ENCODE peak calls at places on chromosomes 2 and 18, in ten cellular contexts. N is tibial nerve; E is brain microvascular endothelial cell; G is ovary; R is GM23338; C is upper lobe of right lung; V is vagina; K is esophagus squamous epithelium; S is CD8-positive, alpha-beta T cell; M is PC-9. Y is an unnamed sample.

GRCh38 chr2:119650971-119651370 is 28.0 kb upstream of the TMEM177 start:
- DNase-seq in N (no peak), E (no peak), G (no peak), R (no peak), C (no peak), V (no peak), K (no peak), S (no peak), M (no peak), Y (no peak)

GRCh38 chr2:18559531-18559930 is 922 bp downstream of the RDH14 start:
- DNase-seq in N (no peak), E (no peak), G (no peak), R (no peak), C (no peak), V (no peak), K (no peak), S (no peak), M (no peak), Y (no peak)

GRCh38 chr2:158498749-158499136 is 42.0 kb downstream of the PKP4 start:
- DNase-seq in N (no peak), E (no peak), G (no peak), R (no peak), C (no peak), V (no peak), K (no peak), S (no peak), M (no peak), Y (no peak)

GRCh38 chr2:118851650-118852049 is 4.2 kb upstream of the EN1 start:
- DNase-seq in N (no peak), E (no peak), G (no peak), R (peak), C (no peak), V (no peak), K (no peak), S (no peak), M (no peak), Y (no peak)

GRCh38 chr2:203720922-203721672 is 14.7 kb downstream of the CD28 start:
- DNase-seq in N (no peak), E (no peak), G (no peak), R (peak), C (no peak), V (no peak), K (no peak), S (no peak), M (no peak), Y (no peak)

GRCh38 chr2:173028671-173029070 is 47.0 kb upstream of the MAP3K20 start:
- DNase-seq in N (no peak), E (no peak), G (no peak), R (no peak), C (no peak), V (no peak), K (no peak), S (no peak), M (no peak), Y (no peak)

GRCh38 chr2:240458900-240459391 is 23.5 kb downstream of the GPC1 start:
- DNase-seq in N (no peak), E (no peak), G (no peak), R (no peak), C (no peak), V (no peak), K (no peak), S (no peak), M (no peak), Y (no peak)

GRCh38 chr2:128638741-128639477 is 320.2 kb upstream of the HS6ST1 start:
- DNase-seq in N (no peak), E (peak), G (no peak), R (peak), C (no peak), V (no peak), K (no peak), S (no peak), M (peak), Y (peak)

GRCh38 chr2:69943000-69943840 is 18.2 kb downstream of the ASPRV1 start:
- DNase-seq in N (no peak), E (no peak), G (no peak), R (no peak), C (no peak), V (peak), K (no peak), S (no peak), M (no peak), Y (no peak)

GRCh38 chr2:54859997-54860701 is 136.7 kb downstream of the EML6 start:
- DNase-seq in N (no peak), E (peak), G (no peak), R (no peak), C (no peak), V (no peak), K (no peak), S (no peak), M (no peak), Y (no peak)

GRCh38 chr2:110773470-110773921 is 41.1 kb downstream of the ACOXL start:
- DNase-seq in N (no peak), E (no peak), G (no peak), R (no peak), C (no peak), V (no peak), K (no peak), S (no peak), M (no peak), Y (peak)

GRCh38 chr18:50034029-50034428 is 160.9 kb downstream of the MYO5B start:
- DNase-seq in N (no peak), E (no peak), G (no peak), R (no peak), C (no peak), V (no peak), K (no peak), S (no peak), M (no peak), Y (no peak)

GRCh38 chr18:43271593-43272432 is 5.5 kb downstream of the SYT4 start:
- DNase-seq in N (peak), E (peak), G (no peak), R (peak), C (no peak), V (no peak), K (no peak), S (no peak), M (no peak), Y (no peak)

GRCh38 chr2:150676747-150677382 is 189.4 kb upstream of the RND3 start:
- DNase-seq in N (no peak), E (no peak), G (no peak), R (no peak), C (no peak), V (no peak), K (no peak), S (no peak), M (no peak), Y (no peak)

GRCh38 chr2:26164641-26165211 is 8.2 kb upstream of the GAREM2 start:
- DNase-seq in N (no peak), E (no peak), G (no peak), R (no peak), C (peak), V (no peak), K (no peak), S (no peak), M (no peak), Y (no peak)

GRCh38 chr2:86223682-86224560 is 24.7 kb downstream of the MRPL35 start:
- DNase-seq in N (no peak), E (no peak), G (no peak), R (no peak), C (no peak), V (no peak), K (no peak), S (no peak), M (no peak), Y (no peak)

DNA sequence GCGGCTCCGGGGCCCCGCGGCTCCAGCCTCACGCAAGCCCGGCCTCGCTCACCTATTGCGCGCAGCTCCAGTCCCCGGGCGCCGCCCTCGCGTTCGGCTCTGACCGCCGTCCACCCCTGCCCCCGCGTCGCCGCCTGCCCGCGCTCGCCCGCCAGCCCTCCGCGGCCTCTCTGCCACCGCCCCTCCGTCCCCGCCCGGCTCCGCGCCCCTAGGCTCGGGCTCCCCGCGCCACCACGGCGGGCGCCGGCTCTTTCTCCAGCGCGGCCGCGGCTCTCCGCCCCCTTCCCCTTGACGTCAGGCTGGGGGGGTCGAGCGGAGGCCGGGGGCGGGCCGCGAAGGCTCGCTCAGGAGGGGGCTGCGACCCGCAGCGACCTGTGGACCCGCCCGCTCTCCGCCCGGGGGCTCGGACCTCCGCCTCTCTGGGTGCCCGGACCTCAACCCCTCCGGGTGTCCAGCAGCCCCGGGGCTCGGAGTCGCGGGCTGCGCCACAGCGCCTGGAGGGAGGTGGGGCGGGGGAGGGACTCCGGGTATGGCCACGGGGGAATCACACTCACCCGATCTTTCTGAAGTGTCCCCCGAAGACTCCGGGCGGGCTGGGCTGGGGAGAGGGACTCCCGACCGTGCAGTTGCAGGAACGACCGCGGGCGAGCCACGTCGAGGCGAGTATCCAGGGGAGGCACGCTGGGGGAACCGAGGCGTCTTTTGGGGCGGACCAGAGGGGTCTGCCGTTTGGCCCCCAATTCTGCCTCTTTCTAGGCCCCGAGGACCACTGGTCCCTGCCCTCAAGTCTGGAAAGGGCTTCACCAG is at the start of gene SEMA4C:
- DNase-seq in N (peak), E (no peak), G (peak), R (peak), C (peak), V (no peak), K (no peak), S (peak), M (no peak), Y (peak)
- H3K4me3 ChIP-seq in N (peak), E (peak), G (peak), R (peak), C (peak), V (peak), K (peak), S (peak), M (peak), Y (peak)

GRCh38 chr2:231720971-231721640 is 12.8 kb downstream of the PTMA start:
- DNase-seq in N (no peak), E (no peak), G (no peak), R (no peak), C (no peak), V (no peak), K (no peak), S (no peak), M (no peak), Y (peak)
- TF ChIP-seq CTCF in N (no peak), E (no peak), G (no peak), R (no peak), C (no peak), V (no peak), K (no peak), S (no peak), M (no peak), Y (no peak)

DNA sequence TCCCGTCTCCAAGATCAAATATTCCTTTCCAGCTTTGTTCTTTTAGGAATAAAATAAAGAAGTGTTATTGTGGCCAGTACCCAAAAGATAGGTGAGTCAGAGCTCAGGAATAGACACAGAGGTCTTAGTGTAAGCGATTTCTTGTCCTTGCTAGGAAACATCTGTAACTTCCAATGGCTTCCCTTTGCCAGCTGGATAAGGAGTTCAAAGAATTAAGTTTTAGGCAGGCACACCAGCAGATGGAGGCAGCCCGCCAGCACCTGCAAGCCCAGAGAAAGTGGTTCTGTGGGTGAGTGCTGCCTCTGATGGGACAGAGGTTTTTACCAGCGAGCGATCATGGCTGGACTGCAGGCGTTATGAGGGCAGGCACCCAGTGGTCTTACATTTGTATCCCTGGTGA is 125.4 kb downstream of the MGAT5 start:
- DNase-seq in N (no peak), E (no peak), G (peak), R (no peak), C (no peak), V (no peak), K (no peak), S (no peak), M (no peak), Y (no peak)
- H3K27ac ChIP-seq in N (no peak), E (no peak), G (no peak), R (no peak), C (no peak), V (no peak), K (no peak), S (no peak), M (no peak), Y (no peak)

DNA sequence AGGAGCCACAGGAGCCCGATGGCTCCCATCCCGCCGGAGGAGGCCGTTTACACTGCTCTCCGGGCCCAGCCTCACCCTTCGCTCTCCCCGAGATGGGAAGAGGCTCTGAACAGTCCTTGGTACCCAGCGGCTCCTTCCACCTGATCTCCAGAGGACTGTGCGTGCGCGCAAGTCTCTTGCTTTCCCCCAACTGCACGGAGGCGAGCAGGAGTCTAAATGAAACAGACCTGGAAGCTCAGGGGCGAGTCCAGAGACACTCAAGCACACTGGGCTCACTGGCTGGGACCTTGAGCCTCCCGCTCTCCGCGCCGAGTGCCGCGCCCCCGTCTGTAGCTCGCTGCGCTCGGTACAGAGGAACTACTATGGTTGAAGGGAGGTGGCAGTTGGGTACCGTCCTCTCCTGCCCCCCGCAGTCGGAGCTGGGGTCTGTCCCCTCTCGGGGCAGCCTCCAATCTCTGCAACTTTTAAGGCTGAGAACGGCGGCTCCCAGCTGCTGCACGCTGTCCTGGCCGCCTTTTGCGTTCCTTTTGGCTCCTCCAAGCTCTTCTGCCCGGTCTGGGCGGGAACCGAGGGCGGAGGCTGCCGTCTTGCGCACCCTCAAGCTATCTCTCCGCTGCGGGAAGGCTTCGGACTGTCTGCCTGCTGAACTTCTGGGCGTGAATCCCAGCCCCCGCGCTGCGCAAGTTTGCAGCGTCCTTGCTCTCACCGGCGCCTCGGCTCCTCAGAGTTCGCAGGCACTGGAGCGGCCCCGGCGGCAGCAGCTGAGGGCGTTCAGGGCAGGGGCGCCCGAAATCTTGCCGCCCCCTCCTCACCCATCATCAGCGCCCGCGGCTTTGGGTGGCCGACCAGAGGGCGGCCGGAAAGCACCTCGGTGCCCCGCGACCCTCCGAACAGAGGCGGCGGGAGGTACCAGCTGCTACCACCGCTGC is 491 bp downstream of the ALK start:
- DNase-seq in N (no peak), E (no peak), G (peak), R (peak), C (no peak), V (no peak), K (no peak), S (no peak), M (no peak), Y (no peak)
- H3K4me3 ChIP-seq in N (peak), E (peak), G (peak), R (peak), C (peak), V (peak), K (peak), S (peak), M (no peak), Y (peak)

DNA sequence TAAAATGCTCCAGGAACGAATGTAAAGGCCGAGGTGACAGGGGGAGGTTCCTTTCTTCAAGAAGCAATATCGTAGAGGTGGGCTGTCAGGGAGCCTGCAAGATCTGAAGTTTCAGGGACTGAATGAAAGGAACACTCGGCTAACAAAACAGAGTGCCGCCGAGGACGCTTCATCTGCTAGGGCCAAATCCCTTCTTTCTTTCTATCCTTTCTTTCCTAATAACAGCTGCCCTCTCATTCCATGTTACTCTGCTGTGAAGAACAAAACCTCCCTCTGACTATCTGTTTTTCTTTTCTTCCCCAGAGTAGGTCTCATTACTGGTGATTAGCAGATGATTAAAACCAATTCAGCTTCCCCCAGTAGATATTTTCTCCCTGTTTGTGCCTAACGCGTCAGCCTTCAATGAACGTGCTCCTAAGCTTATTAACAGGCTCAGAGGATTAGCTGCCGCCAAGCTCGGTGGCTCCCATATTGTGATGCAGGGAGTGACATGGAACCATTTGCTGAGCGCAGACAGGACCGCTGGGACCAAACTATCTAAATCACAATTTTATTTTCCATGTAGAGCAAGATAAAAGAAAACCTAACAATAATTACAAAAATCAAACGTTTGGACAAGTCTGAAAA is 414.6 kb downstream of the TMEM182 start:
- DNase-seq in N (no peak), E (no peak), G (no peak), R (no peak), C (no peak), V (no peak), K (no peak), S (no peak), M (no peak), Y (no peak)
- TF ChIP-seq CTCF in N (no peak), E (no peak), G (no peak), R (no peak), C (no peak), V (no peak), K (no peak), S (no peak), M (no peak), Y (no peak)

DNA sequence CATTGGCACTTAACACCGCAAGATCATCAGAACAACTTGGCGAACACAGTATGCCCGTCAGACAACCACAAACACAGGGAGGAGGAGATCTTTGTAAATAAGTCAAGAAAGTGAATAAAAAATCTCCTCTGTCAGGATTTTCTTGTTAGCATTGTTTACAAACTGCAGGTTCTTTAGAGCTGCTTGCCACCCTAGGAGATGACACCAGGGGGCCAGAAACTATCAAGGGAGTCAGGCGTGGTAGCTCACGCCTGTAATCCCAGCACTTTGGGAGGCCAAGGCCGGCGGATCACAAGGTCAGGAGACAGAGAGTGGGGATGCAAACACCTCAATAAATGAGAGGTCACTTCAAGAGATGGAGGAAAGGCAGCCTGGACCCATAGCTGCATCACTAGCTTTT is 428.1 kb downstream of the SETBP1 start:
- DNase-seq in N (no peak), E (no peak), G (no peak), R (no peak), C (no peak), V (no peak), K (no peak), S (no peak), M (no peak), Y (no peak)
- H3K27ac ChIP-seq in N (no peak), E (no peak), G (no peak), R (no peak), C (no peak), V (no peak), K (no peak), S (no peak), M (no peak), Y (no peak)

GRCh38 chr2:226427538-226428307 is 371.9 kb downstream of the IRS1 start:
- DNase-seq in N (no peak), E (peak), G (no peak), R (no peak), C (no peak), V (no peak), K (no peak), S (no peak), M (peak), Y (no peak)
- H3K4me3 ChIP-seq in N (no peak), E (no peak), G (no peak), R (no peak), C (no peak), V (no peak), K (no peak), S (no peak), M (no peak), Y (no peak)

GRCh38 chr2:12326449-12327190 is 390.1 kb upstream of the TRIB2 start:
- DNase-seq in N (no peak), E (no peak), G (no peak), R (peak), C (no peak), V (no peak), K (no peak), S (no peak), M (no peak), Y (no peak)
- TF ChIP-seq CTCF in N (no peak), E (peak), G (no peak), R (no peak), C (peak), V (no peak), K (no peak), S (no peak), M (no peak), Y (no peak)

GRCh38 chr2:182266909-182267308 is 159.9 kb downstream of the PDE1A start:
- DNase-seq in N (no peak), E (no peak), G (no peak), R (no peak), C (no peak), V (no peak), K (no peak), S (no peak), M (no peak), Y (no peak)

GRCh38 chr2:182259629-182260150 is 167.1 kb downstream of the PDE1A start:
- DNase-seq in N (no peak), E (peak), G (no peak), R (no peak), C (no peak), V (no peak), K (no peak), S (no peak), M (no peak), Y (no peak)

GRCh38 chr2:182261860-182262387 is 164.9 kb downstream of the PDE1A start:
- DNase-seq in N (no peak), E (no peak), G (no peak), R (no peak), C (no peak), V (no peak), K (no peak), S (no peak), M (no peak), Y (no peak)
- H3K27ac ChIP-seq in N (no peak), E (no peak), G (no peak), R (no peak), C (no peak), V (no peak), K (no peak), S (no peak), M (no peak), Y (no peak)

GRCh38 chr2:238094438-238095022 is 5.6 kb upstream of the ESPNL start:
- DNase-seq in N (no peak), E (no peak), G (no peak), R (no peak), C (no peak), V (no peak), K (no peak), S (no peak), M (no peak), Y (peak)

GRCh38 chr2:238092486-238093035 is 7.6 kb upstream of the ESPNL start:
- DNase-seq in N (no peak), E (no peak), G (no peak), R (no peak), C (no peak), V (no peak), K (no peak), S (no peak), M (no peak), Y (peak)

GRCh38 chr2:238095143-238095542 is 5.0 kb upstream of the ESPNL start:
- DNase-seq in N (no peak), E (no peak), G (no peak), R (no peak), C (no peak), V (no peak), K (no peak), S (no peak), M (no peak), Y (no peak)

GRCh38 chr2:238091426-238092060 is 8.6 kb upstream of the ESPNL start:
- DNase-seq in N (no peak), E (no peak), G (no peak), R (no peak), C (no peak), V (no peak), K (no peak), S (no peak), M (no peak), Y (no peak)

GRCh38 chr2:238093181-238094140 is 6.7 kb upstream of the ESPNL start:
- DNase-seq in N (no peak), E (no peak), G (no peak), R (no peak), C (no peak), V (no peak), K (no peak), S (no peak), M (no peak), Y (peak)
- H3K4me3 ChIP-seq in N (no peak), E (no peak), G (no peak), R (no peak), C (no peak), V (no peak), K (no peak), S (no peak), M (no peak), Y (no peak)